ENCODE peak calls at places on chromosome 17, in ten cellular contexts. One of them, this sample, is unnamed.

GRCh38 chr17:4189280-4189679 is 46.3 kb downstream of the CYB5D2 start:
- DNase-seq in HCT116: no peak
- DNase-seq in cardiac fibroblast: no peak
- DNase-seq in brain microvascular endothelial cell: no peak
- DNase-seq in uterus: no peak
- DNase-seq in CD8-positive, alpha-beta T cell: no peak
- DNase-seq in kidney epithelial cell: no peak
- DNase-seq in fibroblast of lung: no peak
- DNase-seq in GM10248: no peak
- DNase-seq in ascending aorta: no peak
- DNase-seq in this sample: no peak

GRCh38 chr17:81426676-81427445 is 31.6 kb downstream of the BAHCC1 start:
- DNase-seq in uterus: no peak
- DNase-seq in GM10248: no peak
- DNase-seq in brain microvascular endothelial cell: no peak
- DNase-seq in CD8-positive, alpha-beta T cell: no peak
- DNase-seq in fibroblast of lung: no peak
- DNase-seq in kidney epithelial cell: no peak
- DNase-seq in ascending aorta: no peak
- DNase-seq in cardiac fibroblast: no peak
- DNase-seq in HCT116: no peak
- DNase-seq in this sample: no peak

GRCh38 chr17:66337866-66338472 is 35.6 kb downstream of the PRKCA start:
- DNase-seq in cardiac fibroblast: no peak
- DNase-seq in CD8-positive, alpha-beta T cell: no peak
- DNase-seq in HCT116: no peak
- DNase-seq in brain microvascular endothelial cell: no peak
- DNase-seq in ascending aorta: no peak
- DNase-seq in GM10248: no peak
- DNase-seq in kidney epithelial cell: no peak
- DNase-seq in fibroblast of lung: peak
- DNase-seq in uterus: no peak
- DNase-seq in this sample: no peak

GRCh38 chr17:63840591-63841349 is 1.7 kb downstream of the SMARCD2 start:
- DNase-seq in uterus: no peak
- DNase-seq in kidney epithelial cell: no peak
- DNase-seq in HCT116: no peak
- DNase-seq in ascending aorta: no peak
- DNase-seq in CD8-positive, alpha-beta T cell: no peak
- DNase-seq in brain microvascular endothelial cell: no peak
- DNase-seq in GM10248: no peak
- DNase-seq in fibroblast of lung: no peak
- DNase-seq in cardiac fibroblast: peak
- DNase-seq in this sample: no peak

GRCh38 chr17:35095741-35096140 is 23.9 kb downstream of the RAD51D start:
- DNase-seq in kidney epithelial cell: no peak
- DNase-seq in CD8-positive, alpha-beta T cell: no peak
- DNase-seq in HCT116: no peak
- DNase-seq in brain microvascular endothelial cell: no peak
- DNase-seq in GM10248: no peak
- DNase-seq in fibroblast of lung: no peak
- DNase-seq in uterus: no peak
- DNase-seq in cardiac fibroblast: no peak
- DNase-seq in ascending aorta: no peak
- DNase-seq in this sample: no peak

GRCh38 chr17:38982858-38983746 is 15.9 kb upstream of the FBXO47 start:
- DNase-seq in uterus: peak
- DNase-seq in CD8-positive, alpha-beta T cell: peak
- DNase-seq in fibroblast of lung: peak
- DNase-seq in GM10248: peak
- DNase-seq in kidney epithelial cell: no peak
- DNase-seq in brain microvascular endothelial cell: peak
- DNase-seq in cardiac fibroblast: peak
- DNase-seq in ascending aorta: peak
- DNase-seq in HCT116: peak
- DNase-seq in this sample: no peak

GRCh38 chr17:4074831-4075495 is 67.9 kb downstream of the ZZEF1 start:
- DNase-seq in GM10248: peak
- DNase-seq in CD8-positive, alpha-beta T cell: no peak
- DNase-seq in kidney epithelial cell: peak
- DNase-seq in fibroblast of lung: peak
- DNase-seq in uterus: no peak
- DNase-seq in cardiac fibroblast: peak
- DNase-seq in ascending aorta: no peak
- DNase-seq in HCT116: peak
- DNase-seq in brain microvascular endothelial cell: no peak
- DNase-seq in this sample: no peak

GRCh38 chr17:40091691-40092397 is 8.5 kb downstream of the NR1D1 start:
- DNase-seq in CD8-positive, alpha-beta T cell: no peak
- DNase-seq in kidney epithelial cell: no peak
- DNase-seq in brain microvascular endothelial cell: no peak
- DNase-seq in fibroblast of lung: no peak
- DNase-seq in cardiac fibroblast: no peak
- DNase-seq in uterus: peak
- DNase-seq in ascending aorta: no peak
- DNase-seq in GM10248: no peak
- DNase-seq in HCT116: no peak
- DNase-seq in this sample: no peak

GRCh38 chr17:63929860-63930766 is 2.0 kb downstream of the CD79B start:
- DNase-seq in kidney epithelial cell: no peak
- DNase-seq in ascending aorta: no peak
- DNase-seq in CD8-positive, alpha-beta T cell: no peak
- DNase-seq in fibroblast of lung: no peak
- DNase-seq in cardiac fibroblast: peak
- DNase-seq in HCT116: no peak
- DNase-seq in uterus: peak
- DNase-seq in brain microvascular endothelial cell: no peak
- DNase-seq in GM10248: no peak
- DNase-seq in this sample: no peak

GRCh38 chr17:66593116-66593515 is 241.8 kb upstream of the CACNG5 start:
- DNase-seq in kidney epithelial cell: no peak
- DNase-seq in ascending aorta: no peak
- DNase-seq in uterus: no peak
- DNase-seq in GM10248: no peak
- DNase-seq in fibroblast of lung: no peak
- DNase-seq in CD8-positive, alpha-beta T cell: no peak
- DNase-seq in HCT116: no peak
- DNase-seq in cardiac fibroblast: no peak
- DNase-seq in brain microvascular endothelial cell: no peak
- DNase-seq in this sample: no peak

GRCh38 chr17:63116967-63117366 is 150.9 kb downstream of the TANC2 start:
- DNase-seq in brain microvascular endothelial cell: peak
- DNase-seq in CD8-positive, alpha-beta T cell: no peak
- DNase-seq in HCT116: no peak
- DNase-seq in uterus: no peak
- DNase-seq in cardiac fibroblast: peak
- DNase-seq in fibroblast of lung: peak
- DNase-seq in GM10248: no peak
- DNase-seq in ascending aorta: no peak
- DNase-seq in kidney epithelial cell: peak
- DNase-seq in this sample: no peak

GRCh38 chr17:17921192-17922082 is 50.8 kb downstream of the TOM1L2 start:
- DNase-seq in HCT116: peak
- DNase-seq in ascending aorta: no peak
- DNase-seq in uterus: peak
- DNase-seq in CD8-positive, alpha-beta T cell: no peak
- DNase-seq in fibroblast of lung: peak
- DNase-seq in brain microvascular endothelial cell: peak
- DNase-seq in GM10248: no peak
- DNase-seq in kidney epithelial cell: peak
- DNase-seq in cardiac fibroblast: peak
- DNase-seq in this sample: no peak

GRCh38 chr17:29954405-29954804 is 13.0 kb downstream of the EFCAB5 start:
- DNase-seq in cardiac fibroblast: no peak
- DNase-seq in CD8-positive, alpha-beta T cell: no peak
- DNase-seq in uterus: no peak
- DNase-seq in GM10248: no peak
- DNase-seq in brain microvascular endothelial cell: no peak
- DNase-seq in HCT116: no peak
- DNase-seq in ascending aorta: no peak
- DNase-seq in kidney epithelial cell: no peak
- DNase-seq in fibroblast of lung: no peak
- DNase-seq in this sample: no peak

GRCh38 chr17:45293413-45294211 is 23.2 kb downstream of the MAP3K14 start:
- DNase-seq in fibroblast of lung: peak
- DNase-seq in GM10248: no peak
- DNase-seq in cardiac fibroblast: peak
- DNase-seq in CD8-positive, alpha-beta T cell: no peak
- DNase-seq in kidney epithelial cell: peak
- DNase-seq in HCT116: peak
- DNase-seq in brain microvascular endothelial cell: peak
- DNase-seq in uterus: peak
- DNase-seq in ascending aorta: peak
- DNase-seq in this sample: no peak
- TF ChIP-seq CTCF in fibroblast of lung: peak
- TF ChIP-seq CTCF in GM10248: no peak
- TF ChIP-seq CTCF in cardiac fibroblast: peak
- TF ChIP-seq CTCF in CD8-positive, alpha-beta T cell: no peak
- TF ChIP-seq CTCF in kidney epithelial cell: no peak
- TF ChIP-seq CTCF in HCT116: no peak
- TF ChIP-seq CTCF in brain microvascular endothelial cell: peak
- TF ChIP-seq CTCF in uterus: peak
- TF ChIP-seq CTCF in ascending aorta: no peak
- TF ChIP-seq CTCF in this sample: no peak

GRCh38 chr17:77421635-77421982 is 280.8 kb downstream of the SEC14L1 start:
- DNase-seq in kidney epithelial cell: no peak
- DNase-seq in brain microvascular endothelial cell: no peak
- DNase-seq in CD8-positive, alpha-beta T cell: no peak
- DNase-seq in fibroblast of lung: no peak
- DNase-seq in uterus: no peak
- DNase-seq in GM10248: no peak
- DNase-seq in HCT116: no peak
- DNase-seq in cardiac fibroblast: no peak
- DNase-seq in ascending aorta: no peak
- DNase-seq in this sample: no peak

GRCh38 chr17:77420476-77420803 is 279.7 kb downstream of the SEC14L1 start:
- DNase-seq in uterus: no peak
- DNase-seq in fibroblast of lung: no peak
- DNase-seq in GM10248: no peak
- DNase-seq in cardiac fibroblast: no peak
- DNase-seq in HCT116: no peak
- DNase-seq in kidney epithelial cell: no peak
- DNase-seq in ascending aorta: no peak
- DNase-seq in brain microvascular endothelial cell: no peak
- DNase-seq in CD8-positive, alpha-beta T cell: no peak
- DNase-seq in this sample: no peak

GRCh38 chr17:77423589-77424451 is 283.1 kb downstream of the SEC14L1 start:
- DNase-seq in fibroblast of lung: peak
- DNase-seq in cardiac fibroblast: peak
- DNase-seq in HCT116: no peak
- DNase-seq in uterus: peak
- DNase-seq in kidney epithelial cell: peak
- DNase-seq in brain microvascular endothelial cell: peak
- DNase-seq in ascending aorta: peak
- DNase-seq in CD8-positive, alpha-beta T cell: no peak
- DNase-seq in GM10248: no peak
- DNase-seq in this sample: no peak

GRCh38 chr17:77420804-77421634 is 280.2 kb downstream of the SEC14L1 start:
- DNase-seq in brain microvascular endothelial cell: peak
- DNase-seq in fibroblast of lung: peak
- DNase-seq in HCT116: no peak
- DNase-seq in cardiac fibroblast: peak
- DNase-seq in ascending aorta: no peak
- DNase-seq in uterus: peak
- DNase-seq in CD8-positive, alpha-beta T cell: peak
- DNase-seq in kidney epithelial cell: peak
- DNase-seq in GM10248: no peak
- DNase-seq in this sample: no peak

GRCh38 chr17:77422104-77422782 is 281.5 kb downstream of the SEC14L1 start:
- DNase-seq in CD8-positive, alpha-beta T cell: no peak
- DNase-seq in GM10248: no peak
- DNase-seq in fibroblast of lung: no peak
- DNase-seq in ascending aorta: no peak
- DNase-seq in cardiac fibroblast: no peak
- DNase-seq in uterus: no peak
- DNase-seq in brain microvascular endothelial cell: no peak
- DNase-seq in kidney epithelial cell: peak
- DNase-seq in HCT116: no peak
- DNase-seq in this sample: no peak
- TF ChIP-seq CTCF in CD8-positive, alpha-beta T cell: no peak
- TF ChIP-seq CTCF in GM10248: no peak
- TF ChIP-seq CTCF in fibroblast of lung: no peak
- TF ChIP-seq CTCF in ascending aorta: no peak
- TF ChIP-seq CTCF in cardiac fibroblast: no peak
- TF ChIP-seq CTCF in uterus: no peak
- TF ChIP-seq CTCF in brain microvascular endothelial cell: no peak
- TF ChIP-seq CTCF in kidney epithelial cell: no peak
- TF ChIP-seq CTCF in HCT116: no peak
- TF ChIP-seq CTCF in this sample: no peak

GRCh38 chr17:45812102-45812501 is 28.0 kb downstream of the CRHR1 start:
- DNase-seq in fibroblast of lung: peak
- DNase-seq in GM10248: no peak
- DNase-seq in brain microvascular endothelial cell: no peak
- DNase-seq in HCT116: peak
- DNase-seq in cardiac fibroblast: peak
- DNase-seq in ascending aorta: no peak
- DNase-seq in uterus: no peak
- DNase-seq in kidney epithelial cell: no peak
- DNase-seq in CD8-positive, alpha-beta T cell: no peak
- DNase-seq in this sample: no peak
- TF ChIP-seq CTCF in fibroblast of lung: peak
- TF ChIP-seq CTCF in GM10248: no peak
- TF ChIP-seq CTCF in brain microvascular endothelial cell: peak
- TF ChIP-seq CTCF in HCT116: peak
- TF ChIP-seq CTCF in cardiac fibroblast: peak
- TF ChIP-seq CTCF in ascending aorta: no peak
- TF ChIP-seq CTCF in uterus: no peak
- TF ChIP-seq CTCF in kidney epithelial cell: no peak
- TF ChIP-seq CTCF in CD8-positive, alpha-beta T cell: no peak
- TF ChIP-seq CTCF in this sample: no peak

DNA sequence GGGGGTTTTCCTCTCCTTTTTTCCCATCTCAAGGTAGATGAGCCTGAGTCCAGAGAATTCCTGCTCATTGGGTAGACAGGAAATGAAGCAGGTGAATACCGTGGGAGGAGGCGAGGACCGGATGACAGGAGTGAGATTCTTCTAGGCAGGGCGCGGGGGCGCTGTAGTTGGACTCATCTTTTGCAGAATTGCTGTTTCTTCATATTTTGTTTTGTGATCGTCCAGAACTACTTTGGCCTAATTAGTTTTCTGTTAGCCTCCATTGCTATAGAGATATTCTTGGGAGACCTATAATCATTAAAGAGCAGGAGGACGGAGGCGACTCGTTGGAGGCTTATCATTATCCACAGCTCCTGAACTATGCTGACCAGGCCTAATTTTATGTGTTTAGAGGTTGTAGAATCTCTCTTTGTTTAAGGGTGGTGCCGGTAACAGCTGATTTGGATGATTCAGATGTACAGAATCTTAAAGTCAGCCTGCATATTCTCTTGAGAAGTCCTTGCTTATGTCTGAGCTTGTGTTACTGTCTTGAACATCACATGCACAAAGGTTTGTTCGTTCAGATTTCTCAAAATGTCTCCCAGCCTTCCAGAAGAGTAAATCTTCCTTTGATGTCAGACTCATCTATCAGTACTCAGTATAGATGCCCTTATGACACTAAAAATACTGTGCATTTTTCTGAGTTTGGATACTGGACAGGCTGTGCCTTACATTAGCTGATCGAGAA is 741 bp downstream of the ATP6V0A1 start:
- DNase-seq in ascending aorta: peak
- DNase-seq in kidney epithelial cell: no peak
- DNase-seq in HCT116: no peak
- DNase-seq in fibroblast of lung: peak
- DNase-seq in brain microvascular endothelial cell: peak
- DNase-seq in GM10248: no peak
- DNase-seq in cardiac fibroblast: peak
- DNase-seq in CD8-positive, alpha-beta T cell: no peak
- DNase-seq in uterus: peak
- DNase-seq in this sample: peak
- TF ChIP-seq CTCF in ascending aorta: no peak
- TF ChIP-seq CTCF in kidney epithelial cell: peak
- TF ChIP-seq CTCF in HCT116: peak
- TF ChIP-seq CTCF in fibroblast of lung: peak
- TF ChIP-seq CTCF in brain microvascular endothelial cell: peak
- TF ChIP-seq CTCF in GM10248: peak
- TF ChIP-seq CTCF in cardiac fibroblast: peak
- TF ChIP-seq CTCF in CD8-positive, alpha-beta T cell: no peak
- TF ChIP-seq CTCF in uterus: peak
- TF ChIP-seq CTCF in this sample: no peak

This sample was measured in mesothelial cell of epicardium.